ENCODE peak calls at places on chromosomes 13 and 19, in nine cellular contexts. One of them, this sample, is unnamed.

GRCh38 chr19:36850646-36851442 is at the start of gene ZNF345:
- DNase-seq in HT1080: peak; percentile 83
- DNase-seq in fibroblast of the aortic adventitia: peak; percentile 96
- DNase-seq in posterior cingulate gyrus: peak; percentile 84
- DNase-seq in hypothalamus: peak; percentile 87
- DNase-seq in IMR-90: peak; percentile 94
- DNase-seq in PC-9: peak; percentile 84
- DNase-seq in kidney epithelial cell: peak; percentile 88
- DNase-seq in globus pallidus: peak; percentile 94
- DNase-seq in this sample: peak; percentile 97

GRCh38 chr19:17680235-17680722 is 7.9 kb downstream of the UNC13A start:
- DNase-seq in HT1080: peak; percentile 41
- DNase-seq in fibroblast of the aortic adventitia: peak; percentile 62
- DNase-seq in posterior cingulate gyrus: no peak
- DNase-seq in hypothalamus: peak; percentile 60
- DNase-seq in IMR-90: peak; percentile 62
- DNase-seq in PC-9: peak; percentile 37
- DNase-seq in kidney epithelial cell: peak; percentile 16
- DNase-seq in globus pallidus: no peak
- DNase-seq in this sample: peak; percentile 82

GRCh38 chr19:47598407-47599349 is 10.3 kb upstream of the BICRA start:
- DNase-seq in HT1080: peak; percentile 96
- DNase-seq in fibroblast of the aortic adventitia: peak; percentile 95
- DNase-seq in posterior cingulate gyrus: no peak
- DNase-seq in hypothalamus: no peak
- DNase-seq in IMR-90: peak; percentile 96
- DNase-seq in PC-9: peak; percentile 78
- DNase-seq in kidney epithelial cell: peak; percentile 82
- DNase-seq in globus pallidus: no peak
- DNase-seq in this sample: peak; percentile 97

GRCh38 chr13:44816701-44817684 is 172.3 kb downstream of the NUFIP1 start:
- DNase-seq in HT1080: peak; percentile 69
- DNase-seq in fibroblast of the aortic adventitia: no peak
- DNase-seq in posterior cingulate gyrus: no peak
- DNase-seq in hypothalamus: no peak
- DNase-seq in IMR-90: peak; percentile 49
- DNase-seq in PC-9: peak; percentile 93
- DNase-seq in kidney epithelial cell: no peak
- DNase-seq in globus pallidus: no peak
- DNase-seq in this sample: no peak

GRCh38 chr19:18006895-18007604 is 920 bp upstream of the ARRDC2 start:
- DNase-seq in HT1080: peak; percentile 58
- DNase-seq in fibroblast of the aortic adventitia: peak; percentile 71
- DNase-seq in posterior cingulate gyrus: peak; percentile 88
- DNase-seq in hypothalamus: peak; percentile 78
- DNase-seq in IMR-90: peak; percentile 62
- DNase-seq in PC-9: peak; percentile 80
- DNase-seq in kidney epithelial cell: no peak
- DNase-seq in globus pallidus: peak; percentile 85
- DNase-seq in this sample: peak; percentile 80

GRCh38 chr19:55641376-55642152 is 762 bp downstream of the ZNF580 start:
- DNase-seq in HT1080: no peak
- DNase-seq in fibroblast of the aortic adventitia: peak; percentile 39
- DNase-seq in posterior cingulate gyrus: peak; percentile 31
- DNase-seq in hypothalamus: peak; percentile 38
- DNase-seq in IMR-90: peak; percentile 18
- DNase-seq in PC-9: no peak
- DNase-seq in kidney epithelial cell: no peak
- DNase-seq in globus pallidus: no peak
- DNase-seq in this sample: peak; percentile 62

GRCh38 chr13:21458816-21459701 is at the start of gene ZDHHC20:
- DNase-seq in HT1080: peak; percentile 52
- DNase-seq in fibroblast of the aortic adventitia: peak; percentile 75
- DNase-seq in posterior cingulate gyrus: peak; percentile 91
- DNase-seq in hypothalamus: peak; percentile 98
- DNase-seq in IMR-90: peak; percentile 78
- DNase-seq in PC-9: peak; percentile 86
- DNase-seq in kidney epithelial cell: peak; percentile 28
- DNase-seq in globus pallidus: peak; percentile 88
- DNase-seq in this sample: peak; percentile 90

GRCh38 chr13:33274264-33274663 is 11.3 kb downstream of the STARD13 start:
- DNase-seq in HT1080: no peak
- DNase-seq in fibroblast of the aortic adventitia: no peak
- DNase-seq in posterior cingulate gyrus: no peak
- DNase-seq in hypothalamus: no peak
- DNase-seq in IMR-90: no peak
- DNase-seq in PC-9: no peak
- DNase-seq in kidney epithelial cell: no peak
- DNase-seq in globus pallidus: no peak
- DNase-seq in this sample: no peak

GRCh38 chr19:3692141-3693029 is 7.9 kb downstream of the PIP5K1C start:
- DNase-seq in HT1080: no peak
- DNase-seq in fibroblast of the aortic adventitia: no peak
- DNase-seq in posterior cingulate gyrus: no peak
- DNase-seq in hypothalamus: no peak
- DNase-seq in IMR-90: no peak
- DNase-seq in PC-9: no peak
- DNase-seq in kidney epithelial cell: no peak
- DNase-seq in globus pallidus: no peak
- DNase-seq in this sample: no peak

GRCh38 chr13:20435616-20436368 is 89.9 kb downstream of the CRYL1 start:
- DNase-seq in HT1080: no peak
- DNase-seq in fibroblast of the aortic adventitia: no peak
- DNase-seq in posterior cingulate gyrus: no peak
- DNase-seq in hypothalamus: no peak
- DNase-seq in IMR-90: no peak
- DNase-seq in PC-9: no peak
- DNase-seq in kidney epithelial cell: no peak
- DNase-seq in globus pallidus: no peak
- DNase-seq in this sample: no peak

GRCh38 chr19:35306473-35307246 is 14.7 kb downstream of the MAG start:
- DNase-seq in HT1080: peak; percentile 18
- DNase-seq in fibroblast of the aortic adventitia: no peak
- DNase-seq in posterior cingulate gyrus: no peak
- DNase-seq in hypothalamus: no peak
- DNase-seq in IMR-90: no peak
- DNase-seq in PC-9: peak; percentile 50
- DNase-seq in kidney epithelial cell: no peak
- DNase-seq in globus pallidus: no peak
- DNase-seq in this sample: no peak

GRCh38 chr19:21474671-21475181 is 30.7 kb upstream of the ZNF429 start:
- DNase-seq in HT1080: no peak
- DNase-seq in fibroblast of the aortic adventitia: peak; percentile 4
- DNase-seq in posterior cingulate gyrus: peak; percentile 74
- DNase-seq in hypothalamus: peak; percentile 74
- DNase-seq in IMR-90: peak; percentile 31
- DNase-seq in PC-9: peak; percentile 34
- DNase-seq in kidney epithelial cell: peak; percentile 4
- DNase-seq in globus pallidus: peak; percentile 49
- DNase-seq in this sample: peak; percentile 92

GRCh38 chr13:33816912-33817311 is 1.0 kb upstream of the RFC3 start:
- DNase-seq in HT1080: no peak
- DNase-seq in fibroblast of the aortic adventitia: no peak
- DNase-seq in posterior cingulate gyrus: no peak
- DNase-seq in hypothalamus: no peak
- DNase-seq in IMR-90: no peak
- DNase-seq in PC-9: no peak
- DNase-seq in kidney epithelial cell: no peak
- DNase-seq in globus pallidus: no peak
- DNase-seq in this sample: no peak

GRCh38 chr13:113784645-113785024 is 25.6 kb downstream of the TMEM255B start:
- DNase-seq in HT1080: no peak
- DNase-seq in fibroblast of the aortic adventitia: no peak
- DNase-seq in posterior cingulate gyrus: peak; percentile 4
- DNase-seq in hypothalamus: no peak
- DNase-seq in IMR-90: no peak
- DNase-seq in PC-9: no peak
- DNase-seq in kidney epithelial cell: no peak
- DNase-seq in globus pallidus: no peak
- DNase-seq in this sample: no peak

GRCh38 chr13:33867472-33867871 is 49.5 kb downstream of the RFC3 start:
- DNase-seq in HT1080: no peak
- DNase-seq in fibroblast of the aortic adventitia: no peak
- DNase-seq in posterior cingulate gyrus: no peak
- DNase-seq in hypothalamus: no peak
- DNase-seq in IMR-90: no peak
- DNase-seq in PC-9: no peak
- DNase-seq in kidney epithelial cell: no peak
- DNase-seq in globus pallidus: no peak
- DNase-seq in this sample: no peak

GRCh38 chr13:113648218-113648615 is 9.8 kb downstream of the ATP4B start:
- DNase-seq in HT1080: no peak
- DNase-seq in fibroblast of the aortic adventitia: no peak
- DNase-seq in posterior cingulate gyrus: no peak
- DNase-seq in hypothalamus: no peak
- DNase-seq in IMR-90: no peak
- DNase-seq in PC-9: no peak
- DNase-seq in kidney epithelial cell: no peak
- DNase-seq in globus pallidus: peak; percentile 2
- DNase-seq in this sample: no peak

GRCh38 chr19:35211545-35212230 is 16.9 kb downstream of the FAM187B start:
- DNase-seq in HT1080: no peak
- DNase-seq in fibroblast of the aortic adventitia: no peak
- DNase-seq in posterior cingulate gyrus: no peak
- DNase-seq in hypothalamus: no peak
- DNase-seq in IMR-90: no peak
- DNase-seq in PC-9: no peak
- DNase-seq in kidney epithelial cell: no peak
- DNase-seq in globus pallidus: no peak
- DNase-seq in this sample: no peak

GRCh38 chr13:25980255-25980654 is 71.6 kb downstream of the SHISA2 start:
- DNase-seq in HT1080: peak; percentile 24
- DNase-seq in fibroblast of the aortic adventitia: no peak
- DNase-seq in posterior cingulate gyrus: no peak
- DNase-seq in hypothalamus: no peak
- DNase-seq in IMR-90: peak; percentile 3
- DNase-seq in PC-9: no peak
- DNase-seq in kidney epithelial cell: no peak
- DNase-seq in globus pallidus: peak; percentile 55
- DNase-seq in this sample: peak; percentile 50

GRCh38 chr19:48815870-48816501 is 5.2 kb upstream of the BCAT2 start:
- DNase-seq in HT1080: peak; percentile 40
- DNase-seq in fibroblast of the aortic adventitia: no peak
- DNase-seq in posterior cingulate gyrus: no peak
- DNase-seq in hypothalamus: no peak
- DNase-seq in IMR-90: peak; percentile 43
- DNase-seq in PC-9: peak; percentile 31
- DNase-seq in kidney epithelial cell: no peak
- DNase-seq in globus pallidus: no peak
- DNase-seq in this sample: peak; percentile 58

GRCh38 chr13:21638319-21639282 is 32.3 kb upstream of the FGF9 start:
- DNase-seq in HT1080: peak; percentile 24
- DNase-seq in fibroblast of the aortic adventitia: peak; percentile 32
- DNase-seq in posterior cingulate gyrus: no peak
- DNase-seq in hypothalamus: no peak
- DNase-seq in IMR-90: peak; percentile 4
- DNase-seq in PC-9: peak; percentile 1
- DNase-seq in kidney epithelial cell: no peak
- DNase-seq in globus pallidus: peak; percentile 13
- DNase-seq in this sample: peak; percentile 34

GRCh38 chr13:46181799-46182490 is at the start of gene LCP1:
- DNase-seq in HT1080: peak; percentile 96
- DNase-seq in fibroblast of the aortic adventitia: no peak
- DNase-seq in posterior cingulate gyrus: no peak
- DNase-seq in hypothalamus: no peak
- DNase-seq in IMR-90: no peak
- DNase-seq in PC-9: peak; percentile 62
- DNase-seq in kidney epithelial cell: no peak
- DNase-seq in globus pallidus: no peak
- DNase-seq in this sample: no peak

GRCh38 chr13:52846567-52847321 is 1.7 kb downstream of the PCDH8 start:
- DNase-seq in HT1080: no peak
- DNase-seq in fibroblast of the aortic adventitia: peak; percentile 1
- DNase-seq in posterior cingulate gyrus: peak; percentile 54
- DNase-seq in hypothalamus: peak; percentile 34
- DNase-seq in IMR-90: peak; percentile 2
- DNase-seq in PC-9: no peak
- DNase-seq in kidney epithelial cell: no peak
- DNase-seq in globus pallidus: peak; percentile 60
- DNase-seq in this sample: peak; percentile 51

GRCh38 chr19:50556236-50557008 is 11.8 kb downstream of the LRRC4B start:
- DNase-seq in HT1080: peak; percentile 42
- DNase-seq in fibroblast of the aortic adventitia: peak; percentile 58
- DNase-seq in posterior cingulate gyrus: peak; percentile 88
- DNase-seq in hypothalamus: peak; percentile 74
- DNase-seq in IMR-90: peak; percentile 59
- DNase-seq in PC-9: peak; percentile 63
- DNase-seq in kidney epithelial cell: peak; percentile 19
- DNase-seq in globus pallidus: peak; percentile 75
- DNase-seq in this sample: peak; percentile 96